ENCODE peak calls at places on chromosome 2, in four cellular contexts. X is PC-9, F is pancreas, Y is tibial artery. G is an unnamed sample. For H3K9me3, the result is how much of the 10 kb centered on the place peaks cover.

GRCh38 chr2:56357655-56358295 is 174.0 kb downstream of the CCDC85A start:
- DNase-seq in Y (no peak), F (no peak), X (no peak), G (no peak)

GRCh38 chr2:205965707-205966106 is 120.3 kb downstream of the INO80D start:
- DNase-seq in Y (peak), F (no peak), X (no peak), G (no peak)

GRCh38 chr2:182994228-182994912 is 43.9 kb downstream of the NCKAP1 start:
- DNase-seq in F (no peak), X (no peak), Y (no peak), G (no peak)

GRCh38 chr2:193267496-193268002 is 1072.8 kb upstream of the TMEFF2 start:
- DNase-seq in X (no peak), F (no peak), Y (no peak), G (no peak)

GRCh38 chr2:135844285-135844985 is 7.5 kb upstream of the LCT start:
- DNase-seq in X (no peak), Y (no peak), F (no peak), G (no peak)

GRCh38 chr2:138491495-138491862 is 10.1 kb upstream of the SPOPL start:
- DNase-seq in F (no peak), Y (no peak), X (no peak), G (no peak)

GRCh38 chr2:84832772-84833461 is 48.0 kb downstream of the TRABD2A start:
- DNase-seq in Y (peak), X (no peak), F (no peak), G (peak)

GRCh38 chr2:112542974-112543760 is 902 bp downstream of the POLR1B start:
- DNase-seq in Y (no peak), X (no peak), F (no peak), G (no peak)

GRCh38 chr2:217538719-217539118 is 464.1 kb downstream of the TNS1 start:
- DNase-seq in Y (no peak), F (no peak), X (no peak), G (no peak)

GRCh38 chr2:1854747-1855146 is 110.4 kb upstream of the PXDN start:
- DNase-seq in F (no peak), X (no peak), Y (no peak), G (peak)

GRCh38 chr2:133525751-133526467 is 42.4 kb downstream of the NCKAP5 start:
- DNase-seq in X (no peak), Y (no peak), F (no peak), G (no peak)

DNA sequence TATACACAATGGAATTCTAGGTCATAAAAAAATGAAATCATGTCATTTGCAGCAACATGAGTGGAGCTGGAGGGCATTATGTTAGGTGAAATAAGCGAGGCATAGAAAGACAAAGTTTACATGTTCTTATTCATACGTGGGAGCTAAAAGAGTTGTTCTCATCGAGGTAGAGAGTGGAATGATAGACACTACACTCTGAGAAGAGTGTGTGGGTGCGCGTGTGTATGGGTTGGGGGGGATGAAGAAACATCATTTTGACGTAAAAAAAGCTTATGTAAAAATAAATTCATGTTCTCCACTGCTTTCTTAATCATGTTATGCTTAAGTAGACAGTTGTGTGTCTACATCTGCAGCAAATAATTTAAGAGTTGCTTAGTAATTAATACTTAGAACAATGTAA is 123.6 kb downstream of the ZNF804A start:
- DNase-seq in F (no peak), X (no peak), Y (no peak), G (no peak)
- H3K9me3 ChIP-seq in F (under half), X (under half), Y (under half), G (under half)

DNA sequence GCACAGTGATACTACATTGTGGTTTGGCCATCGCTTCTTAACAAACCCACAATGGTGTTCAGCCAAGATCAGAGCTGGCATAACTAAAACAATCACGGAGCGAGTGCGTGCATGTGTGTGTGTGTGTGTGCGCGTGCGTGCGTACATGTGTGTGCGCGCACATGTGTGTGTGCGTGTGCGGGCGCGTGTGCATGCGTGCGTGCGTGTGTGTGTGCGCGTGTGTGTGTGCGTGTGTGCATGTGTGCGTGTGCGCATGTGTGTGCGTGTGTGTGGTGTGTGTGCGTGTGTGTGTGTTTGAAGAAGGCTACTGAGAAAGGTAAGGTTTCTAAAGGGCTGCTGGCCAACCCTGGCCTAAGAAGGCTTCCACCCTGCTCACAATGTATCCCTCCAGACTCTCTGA is 582.4 kb downstream of the CMPK2 start:
- DNase-seq in X (no peak), F (no peak), Y (no peak), G (no peak)
- H3K9me3 ChIP-seq in X (under half), F (under half), Y (under half), G (under half)

GRCh38 chr2:145416640-145417039 is 896.7 kb upstream of the ZEB2 start:
- DNase-seq in F (no peak), X (no peak), Y (no peak), G (no peak)
- H3K9me3 ChIP-seq in F (under half), X (under half), Y (under half), G (under half)

DNA sequence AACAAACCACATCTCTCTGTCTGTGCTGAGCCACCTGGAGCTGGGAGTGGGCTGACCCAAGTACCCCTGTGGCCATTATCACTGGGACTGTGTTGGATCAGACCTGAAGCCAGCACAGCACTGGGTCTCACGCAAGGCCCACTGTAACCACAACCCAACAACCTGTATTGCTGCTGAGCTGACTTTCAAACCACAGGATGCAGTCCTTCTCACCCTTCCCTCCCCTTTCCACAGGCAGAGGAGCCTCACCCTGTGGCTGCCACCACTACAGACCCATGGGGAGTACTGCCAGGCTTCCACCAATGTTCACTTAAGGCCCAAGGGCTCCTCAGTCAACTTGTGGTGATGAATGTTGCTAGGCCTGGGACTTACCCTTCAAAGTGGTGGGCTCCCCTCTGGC is 135.7 kb downstream of the DIS3L2 start:
- DNase-seq in Y (no peak), F (no peak), X (no peak), G (no peak)
- H3K9me3 ChIP-seq in Y (under half), F (under half), X (under half), G (under half)

GRCh38 chr2:146080925-146081324 is 1561.0 kb upstream of the ZEB2 start:
- DNase-seq in Y (no peak), F (no peak), X (no peak), G (no peak)

GRCh38 chr2:146079216-146079615 is 1559.3 kb upstream of the ZEB2 start:
- DNase-seq in F (no peak), X (no peak), Y (no peak), G (no peak)

GRCh38 chr2:146077156-146077555 is 1557.2 kb upstream of the ZEB2 start:
- DNase-seq in Y (no peak), X (no peak), F (no peak), G (no peak)

GRCh38 chr2:146081459-146081858 is 1561.5 kb upstream of the ZEB2 start:
- DNase-seq in F (no peak), X (no peak), Y (no peak), G (no peak)
- H3K9me3 ChIP-seq in F (under half), X (under half), Y (under half), G (under half)

G was measured in heart right ventricle.